ENCODE peak calls at places on chromosomes 2 and 18, in nine cellular contexts. One of them, this sample, is unnamed.

GRCh38 chr18:35736696-35737095 is 155.2 kb downstream of the GALNT1 start:
- DNase-seq in HCT116: no peak
- DNase-seq in suprapubic skin: no peak
- DNase-seq in H1: no peak
- DNase-seq in endothelial cell of umbilical vein: no peak
- DNase-seq in A549: no peak
- DNase-seq in sigmoid colon: no peak
- DNase-seq in NB4: no peak
- DNase-seq in heart left ventricle: no peak
- DNase-seq in this sample: no peak

GRCh38 chr2:23673830-23674679 is 252.9 kb downstream of the ATAD2B start:
- DNase-seq in heart left ventricle: no peak
- DNase-seq in H1: no peak
- DNase-seq in endothelial cell of umbilical vein: no peak
- DNase-seq in suprapubic skin: no peak
- DNase-seq in NB4: peak
- DNase-seq in HCT116: no peak
- DNase-seq in sigmoid colon: no peak
- DNase-seq in A549: no peak
- DNase-seq in this sample: no peak

GRCh38 chr2:37720533-37721218 is 49.2 kb upstream of the CDC42EP3 start:
- DNase-seq in sigmoid colon: no peak
- DNase-seq in endothelial cell of umbilical vein: peak
- DNase-seq in H1: no peak
- DNase-seq in HCT116: no peak
- DNase-seq in NB4: peak
- DNase-seq in heart left ventricle: no peak
- DNase-seq in suprapubic skin: no peak
- DNase-seq in A549: no peak
- DNase-seq in this sample: no peak

GRCh38 chr2:194870974-194871535 is 786.0 kb upstream of the SLC39A10 start:
- DNase-seq in NB4: no peak
- DNase-seq in suprapubic skin: no peak
- DNase-seq in H1: no peak
- DNase-seq in heart left ventricle: no peak
- DNase-seq in A549: no peak
- DNase-seq in endothelial cell of umbilical vein: no peak
- DNase-seq in HCT116: no peak
- DNase-seq in sigmoid colon: no peak
- DNase-seq in this sample: no peak

GRCh38 chr2:159153463-159153862 is 133.0 kb downstream of the WDSUB1 start:
- DNase-seq in H1: no peak
- DNase-seq in suprapubic skin: no peak
- DNase-seq in NB4: no peak
- DNase-seq in endothelial cell of umbilical vein: no peak
- DNase-seq in HCT116: peak
- DNase-seq in A549: no peak
- DNase-seq in heart left ventricle: no peak
- DNase-seq in sigmoid colon: no peak
- DNase-seq in this sample: no peak

GRCh38 chr2:105804266-105804665 is 59.6 kb downstream of the NCK2 start:
- DNase-seq in A549: no peak
- DNase-seq in HCT116: no peak
- DNase-seq in NB4: no peak
- DNase-seq in suprapubic skin: no peak
- DNase-seq in heart left ventricle: no peak
- DNase-seq in sigmoid colon: no peak
- DNase-seq in endothelial cell of umbilical vein: no peak
- DNase-seq in H1: no peak
- DNase-seq in this sample: no peak

GRCh38 chr18:8460748-8461147 is 148.5 kb upstream of the RAB12 start:
- DNase-seq in endothelial cell of umbilical vein: no peak
- DNase-seq in heart left ventricle: no peak
- DNase-seq in sigmoid colon: no peak
- DNase-seq in H1: no peak
- DNase-seq in NB4: no peak
- DNase-seq in suprapubic skin: no peak
- DNase-seq in A549: no peak
- DNase-seq in HCT116: no peak
- DNase-seq in this sample: no peak

GRCh38 chr2:207182916-207183315 is 17.2 kb upstream of the KLF7 start:
- DNase-seq in HCT116: no peak
- DNase-seq in heart left ventricle: no peak
- DNase-seq in A549: no peak
- DNase-seq in NB4: no peak
- DNase-seq in H1: no peak
- DNase-seq in endothelial cell of umbilical vein: no peak
- DNase-seq in suprapubic skin: no peak
- DNase-seq in sigmoid colon: no peak
- DNase-seq in this sample: no peak

GRCh38 chr2:133362061-133362476 is 206.2 kb downstream of the NCKAP5 start:
- DNase-seq in HCT116: no peak
- DNase-seq in A549: peak
- DNase-seq in NB4: peak
- DNase-seq in suprapubic skin: no peak
- DNase-seq in H1: no peak
- DNase-seq in sigmoid colon: no peak
- DNase-seq in endothelial cell of umbilical vein: no peak
- DNase-seq in heart left ventricle: no peak
- DNase-seq in this sample: no peak

GRCh38 chr18:8835556-8835955 is 130.2 kb downstream of the MTCL1 start:
- DNase-seq in suprapubic skin: no peak
- DNase-seq in NB4: peak
- DNase-seq in H1: no peak
- DNase-seq in A549: no peak
- DNase-seq in HCT116: no peak
- DNase-seq in sigmoid colon: peak
- DNase-seq in heart left ventricle: no peak
- DNase-seq in endothelial cell of umbilical vein: no peak
- DNase-seq in this sample: no peak

GRCh38 chr2:204364860-204365530 is 180.3 kb upstream of the PARD3B start:
- DNase-seq in A549: no peak
- DNase-seq in NB4: no peak
- DNase-seq in endothelial cell of umbilical vein: no peak
- DNase-seq in heart left ventricle: no peak
- DNase-seq in HCT116: no peak
- DNase-seq in sigmoid colon: no peak
- DNase-seq in H1: no peak
- DNase-seq in suprapubic skin: no peak
- DNase-seq in this sample: no peak

GRCh38 chr18:70415823-70416488 is 127.1 kb downstream of the SOCS6 start:
- DNase-seq in H1: no peak
- DNase-seq in endothelial cell of umbilical vein: no peak
- DNase-seq in sigmoid colon: peak
- DNase-seq in NB4: no peak
- DNase-seq in suprapubic skin: no peak
- DNase-seq in A549: no peak
- DNase-seq in heart left ventricle: no peak
- DNase-seq in HCT116: peak
- DNase-seq in this sample: no peak

GRCh38 chr2:20447437-20448245 is 767 bp downstream of the RHOB start:
- DNase-seq in sigmoid colon: peak
- DNase-seq in A549: no peak
- DNase-seq in HCT116: no peak
- DNase-seq in NB4: peak
- DNase-seq in heart left ventricle: peak
- DNase-seq in suprapubic skin: peak
- DNase-seq in H1: no peak
- DNase-seq in endothelial cell of umbilical vein: peak
- DNase-seq in this sample: peak

GRCh38 chr2:150485114-150485870 is 2.2 kb downstream of the RND3 start:
- DNase-seq in sigmoid colon: peak
- DNase-seq in A549: peak
- DNase-seq in suprapubic skin: peak
- DNase-seq in heart left ventricle: peak
- DNase-seq in endothelial cell of umbilical vein: peak
- DNase-seq in HCT116: no peak
- DNase-seq in H1: peak
- DNase-seq in NB4: no peak
- DNase-seq in this sample: peak
- TF ChIP-seq CTCF in sigmoid colon: peak
- TF ChIP-seq CTCF in A549: peak
- TF ChIP-seq CTCF in suprapubic skin: no peak
- TF ChIP-seq CTCF in heart left ventricle: peak
- TF ChIP-seq CTCF in endothelial cell of umbilical vein: peak
- TF ChIP-seq CTCF in HCT116: no peak
- TF ChIP-seq CTCF in H1: peak
- TF ChIP-seq CTCF in NB4: no peak
- TF ChIP-seq CTCF in this sample: no peak

GRCh38 chr2:32824415-32824814 is 122.3 kb upstream of the LTBP1 start:
- DNase-seq in sigmoid colon: no peak
- DNase-seq in H1: no peak
- DNase-seq in NB4: no peak
- DNase-seq in HCT116: no peak
- DNase-seq in heart left ventricle: no peak
- DNase-seq in endothelial cell of umbilical vein: no peak
- DNase-seq in suprapubic skin: no peak
- DNase-seq in A549: no peak
- DNase-seq in this sample: no peak

GRCh38 chr2:32820701-32821100 is 126.1 kb upstream of the LTBP1 start:
- DNase-seq in HCT116: no peak
- DNase-seq in endothelial cell of umbilical vein: no peak
- DNase-seq in NB4: no peak
- DNase-seq in sigmoid colon: no peak
- DNase-seq in H1: no peak
- DNase-seq in A549: no peak
- DNase-seq in suprapubic skin: no peak
- DNase-seq in heart left ventricle: no peak
- DNase-seq in this sample: no peak

GRCh38 chr2:32820097-32820496 is 126.7 kb upstream of the LTBP1 start:
- DNase-seq in endothelial cell of umbilical vein: no peak
- DNase-seq in A549: no peak
- DNase-seq in heart left ventricle: no peak
- DNase-seq in sigmoid colon: no peak
- DNase-seq in HCT116: no peak
- DNase-seq in suprapubic skin: no peak
- DNase-seq in NB4: no peak
- DNase-seq in H1: no peak
- DNase-seq in this sample: no peak

DNA sequence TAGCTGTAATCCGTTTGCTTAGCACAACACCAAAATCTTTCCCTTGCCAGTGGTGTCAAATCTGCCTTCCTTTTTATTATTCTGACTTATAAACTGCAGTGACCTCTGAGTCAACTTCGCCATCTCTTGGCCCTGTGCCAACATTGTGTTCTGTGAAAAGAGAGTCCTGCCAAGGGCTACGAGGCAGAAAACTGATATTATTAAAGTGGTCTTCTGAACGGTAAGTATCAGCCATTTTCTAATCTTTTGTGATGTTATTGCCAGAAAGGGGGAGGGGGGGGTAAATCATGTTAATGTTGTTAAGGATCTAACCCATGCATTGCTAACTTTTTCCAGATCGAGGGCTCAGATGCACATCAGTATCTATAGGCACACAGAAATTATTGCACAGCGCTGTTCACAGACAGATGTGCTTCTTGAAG is 121.5 kb upstream of the LTBP1 start:
- DNase-seq in endothelial cell of umbilical vein: peak
- DNase-seq in HCT116: no peak
- DNase-seq in suprapubic skin: no peak
- DNase-seq in A549: no peak
- DNase-seq in NB4: no peak
- DNase-seq in sigmoid colon: no peak
- DNase-seq in H1: no peak
- DNase-seq in heart left ventricle: peak
- DNase-seq in this sample: no peak
- H3K4me3 ChIP-seq in endothelial cell of umbilical vein: no peak
- H3K4me3 ChIP-seq in HCT116: no peak
- H3K4me3 ChIP-seq in suprapubic skin: no peak
- H3K4me3 ChIP-seq in A549: no peak
- H3K4me3 ChIP-seq in NB4: no peak
- H3K4me3 ChIP-seq in sigmoid colon: no peak
- H3K4me3 ChIP-seq in H1: no peak
- H3K4me3 ChIP-seq in heart left ventricle: no peak
- H3K4me3 ChIP-seq in this sample: no peak

DNA sequence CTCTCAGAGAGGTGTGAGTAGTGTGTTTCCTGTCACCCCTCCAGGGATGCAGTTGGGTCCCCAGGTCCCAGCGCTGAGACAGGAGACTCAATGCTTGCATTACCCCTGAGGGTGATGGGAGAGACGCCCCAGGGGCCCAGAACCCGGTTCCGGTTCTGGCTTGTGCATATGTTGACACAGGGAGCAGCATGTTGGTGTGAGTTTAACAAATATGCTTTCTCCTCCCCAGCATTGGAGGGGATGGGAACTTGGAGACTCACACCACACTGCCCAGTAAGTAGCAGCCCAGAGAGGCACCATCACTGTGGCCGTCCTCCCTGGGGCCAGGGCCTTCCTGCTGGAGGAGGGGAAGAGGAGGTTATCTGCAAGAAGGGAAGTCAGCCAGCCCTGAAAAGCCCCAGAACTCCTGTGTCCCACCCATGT is 124.5 kb downstream of the PLB1 start:
- DNase-seq in heart left ventricle: no peak
- DNase-seq in HCT116: no peak
- DNase-seq in endothelial cell of umbilical vein: no peak
- DNase-seq in sigmoid colon: no peak
- DNase-seq in NB4: no peak
- DNase-seq in suprapubic skin: no peak
- DNase-seq in H1: no peak
- DNase-seq in A549: no peak
- DNase-seq in this sample: no peak
- TF ChIP-seq POLR2A in heart left ventricle: no peak
- TF ChIP-seq POLR2A in HCT116: no peak
- TF ChIP-seq POLR2A in endothelial cell of umbilical vein: no peak
- TF ChIP-seq POLR2A in sigmoid colon: no peak
- TF ChIP-seq POLR2A in NB4: no peak
- TF ChIP-seq POLR2A in suprapubic skin: no peak
- TF ChIP-seq POLR2A in H1: no peak
- TF ChIP-seq POLR2A in A549: no peak
- TF ChIP-seq POLR2A in this sample: no peak

GRCh38 chr2:68483011-68483410 is 15.6 kb downstream of the APLF start:
- DNase-seq in sigmoid colon: no peak
- DNase-seq in HCT116: no peak
- DNase-seq in H1: no peak
- DNase-seq in A549: no peak
- DNase-seq in heart left ventricle: no peak
- DNase-seq in NB4: no peak
- DNase-seq in endothelial cell of umbilical vein: no peak
- DNase-seq in suprapubic skin: no peak
- DNase-seq in this sample: no peak

GRCh38 chr2:68482296-68482695 is 14.9 kb downstream of the APLF start:
- DNase-seq in sigmoid colon: no peak
- DNase-seq in H1: no peak
- DNase-seq in heart left ventricle: no peak
- DNase-seq in HCT116: no peak
- DNase-seq in A549: no peak
- DNase-seq in NB4: no peak
- DNase-seq in suprapubic skin: no peak
- DNase-seq in endothelial cell of umbilical vein: no peak
- DNase-seq in this sample: no peak

GRCh38 chr2:68489282-68489681 is 21.9 kb downstream of the APLF start:
- DNase-seq in HCT116: no peak
- DNase-seq in heart left ventricle: no peak
- DNase-seq in NB4: no peak
- DNase-seq in sigmoid colon: no peak
- DNase-seq in A549: no peak
- DNase-seq in suprapubic skin: no peak
- DNase-seq in endothelial cell of umbilical vein: no peak
- DNase-seq in H1: no peak
- DNase-seq in this sample: no peak

GRCh38 chr2:68491582-68491981 is 24.2 kb downstream of the APLF start:
- DNase-seq in HCT116: no peak
- DNase-seq in A549: no peak
- DNase-seq in suprapubic skin: no peak
- DNase-seq in heart left ventricle: no peak
- DNase-seq in sigmoid colon: no peak
- DNase-seq in H1: no peak
- DNase-seq in endothelial cell of umbilical vein: no peak
- DNase-seq in NB4: no peak
- DNase-seq in this sample: no peak

GRCh38 chr2:68487773-68488355 is 20.5 kb downstream of the APLF start:
- DNase-seq in H1: no peak
- DNase-seq in sigmoid colon: no peak
- DNase-seq in heart left ventricle: no peak
- DNase-seq in suprapubic skin: no peak
- DNase-seq in NB4: peak
- DNase-seq in endothelial cell of umbilical vein: peak
- DNase-seq in A549: peak
- DNase-seq in HCT116: no peak
- DNase-seq in this sample: no peak
- TF ChIP-seq CTCF in H1: peak
- TF ChIP-seq CTCF in sigmoid colon: peak
- TF ChIP-seq CTCF in heart left ventricle: peak
- TF ChIP-seq CTCF in suprapubic skin: no peak
- TF ChIP-seq CTCF in NB4: peak
- TF ChIP-seq CTCF in endothelial cell of umbilical vein: peak
- TF ChIP-seq CTCF in A549: peak
- TF ChIP-seq CTCF in HCT116: peak
- TF ChIP-seq CTCF in this sample: no peak

This sample was measured in lower leg skin.